ENCODE peak calls at places on chromosome 12, in seven cellular contexts. E is heart right ventricle, G is esophagus squamous epithelium, N is HepG2, J is iPS DF 6.9, C is left ventricle myocardium inferior, F is suprapubic skin. P is an unnamed sample. For H3K27me3, the result is how much of the 10 kb centered on the place peaks cover.

GRCh38 chr12:40281791-40282364 is 57.1 kb downstream of the LRRK2 start:
- DNase-seq in E (no peak), F (no peak), G (no peak), N (no peak), C (no peak), J (no peak), P (no peak)

GRCh38 chr12:80208081-80208480 is 108.7 kb downstream of the OTOGL start:
- DNase-seq in F (no peak), G (no peak), N (no peak), J (no peak), C (no peak), E (no peak), P (no peak)

GRCh38 chr12:91181053-91181452 is 1.6 kb downstream of the DCN start:
- DNase-seq in C (no peak), F (no peak), E (no peak), J (no peak), N (no peak), G (no peak), P (no peak)

GRCh38 chr12:50314629-50315312 is 31.5 kb upstream of the LIMA1 start:
- DNase-seq in J (peak), N (peak), G (no peak), C (no peak), F (no peak), E (no peak), P (no peak)

GRCh38 chr12:12736759-12737676 is 19.9 kb downstream of the CDKN1B start:
- DNase-seq in E (peak), C (no peak), J (no peak), N (no peak), F (no peak), G (no peak), P (no peak)

GRCh38 chr12:30047499-30048262 is 263.9 kb upstream of the TMTC1 start:
- DNase-seq in G (no peak), N (no peak), J (no peak), F (no peak), E (no peak), C (no peak), P (no peak)

GRCh38 chr12:19744760-19745218 is 305.5 kb downstream of the AEBP2 start:
- DNase-seq in C (no peak), N (no peak), E (peak), J (no peak), F (no peak), G (no peak), P (no peak)

GRCh38 chr12:76002598-76003262 is 28.8 kb downstream of the PHLDA1 start:
- DNase-seq in E (no peak), F (no peak), C (no peak), N (no peak), G (no peak), J (no peak), P (no peak)

GRCh38 chr12:76470028-76470939 is 89.3 kb downstream of the OSBPL8 start:
- DNase-seq in N (no peak), F (no peak), E (peak), J (no peak), G (no peak), C (no peak), P (no peak)

GRCh38 chr12:43835264-43835655 is 621 bp upstream of the TMEM117 start:
- DNase-seq in C (no peak), N (no peak), J (no peak), E (no peak), G (no peak), F (no peak), P (no peak)

GRCh38 chr12:97380440-97380839 is 82.2 kb upstream of the RMST start:
- DNase-seq in F (no peak), J (no peak), N (peak), G (no peak), E (no peak), C (no peak), P (no peak)

GRCh38 chr12:4780624-4781023 is 60.4 kb downstream of the GALNT8 start:
- DNase-seq in N (no peak), F (no peak), G (no peak), C (peak), J (no peak), E (no peak), P (peak)

GRCh38 chr12:90233168-90234100 is 524.8 kb upstream of the ATP2B1 start:
- DNase-seq in N (no peak), J (no peak), F (no peak), C (no peak), G (no peak), E (no peak), P (no peak)

GRCh38 chr12:27161458-27162228 is 79.3 kb upstream of the C12orf71 start:
- DNase-seq in J (no peak), E (no peak), C (no peak), F (no peak), N (no peak), G (no peak), P (no peak)

GRCh38 chr12:15151141-15152091 is 69.8 kb downstream of the RERG start:
- DNase-seq in E (peak), N (peak), J (no peak), C (no peak), F (no peak), G (no peak), P (no peak)

GRCh38 chr12:91055976-91056375 is 1.8 kb downstream of the KERA start:
- DNase-seq in C (no peak), N (no peak), F (no peak), E (no peak), G (no peak), J (no peak), P (no peak)

GRCh38 chr12:122886851-122887816 is 8.8 kb downstream of the VPS37B start:
- DNase-seq in F (peak), E (no peak), J (no peak), N (no peak), G (no peak), C (no peak), P (no peak)

GRCh38 chr12:79983969-79984629 is 49.2 kb upstream of the PPP1R12A start:
- DNase-seq in N (no peak), G (no peak), E (no peak), C (no peak), J (no peak), F (no peak), P (no peak)

GRCh38 chr12:17148706-17149105 is 542.7 kb upstream of the LMO3 start:
- DNase-seq in E (no peak), J (no peak), F (no peak), N (no peak), G (no peak), C (no peak), P (no peak)

GRCh38 chr12:89140580-89141236 is 211.6 kb downstream of the DUSP6 start:
- DNase-seq in E (peak), F (no peak), C (peak), J (no peak), N (no peak), G (no peak), P (peak)

GRCh38 chr12:96219700-96220206 is 25.6 kb downstream of the ELK3 start:
- DNase-seq in F (no peak), E (no peak), J (no peak), G (peak), N (peak), C (no peak), P (no peak)

GRCh38 chr12:25253371-25254068 is 2.8 kb upstream of the KRAS start:
- DNase-seq in F (no peak), E (no peak), G (no peak), C (no peak), J (no peak), N (no peak), P (no peak)

GRCh38 chr12:946212-946611 is 3.3 kb downstream of the RAD52 start:
- DNase-seq in J (no peak), E (no peak), C (no peak), N (no peak), F (no peak), G (no peak), P (no peak)

GRCh38 chr12:24909667-24910066 is 39.2 kb downstream of the BCAT1 start:
- DNase-seq in E (no peak), J (no peak), F (no peak), G (peak), C (peak), N (no peak), P (no peak)

GRCh38 chr12:25054783-25055144 is 105.9 kb upstream of the BCAT1 start:
- DNase-seq in E (no peak), N (no peak), F (no peak), J (no peak), C (no peak), G (no peak), P (no peak)

GRCh38 chr12:124913474-124914391 is 717 bp downstream of the UBC start:
- DNase-seq in J (no peak), F (peak), E (peak), G (no peak), N (peak), C (peak), P (peak)

GRCh38 chr12:32768518-32768917 is 12.8 kb upstream of the YARS2 start:
- DNase-seq in F (no peak), N (no peak), E (no peak), J (no peak), G (no peak), C (no peak), P (no peak)

GRCh38 chr12:112146123-112146522 is 20.8 kb downstream of the TRAFD1 start:
- DNase-seq in G (no peak), F (no peak), E (no peak), J (no peak), C (no peak), N (no peak), P (no peak)

GRCh38 chr12:7935464-7935772 is 569 bp downstream of the SLC2A3 start:
- DNase-seq in G (no peak), E (no peak), J (no peak), N (no peak), C (no peak), F (no peak), P (peak)

GRCh38 chr12:48968004-48968403 is 3.5 kb downstream of the WNT10B start:
- DNase-seq in J (no peak), F (no peak), G (no peak), C (no peak), E (no peak), N (no peak), P (no peak)
- H3K27me3 ChIP-seq in J (under half), F (under half), G (under half), C (half or more), E (under half), N (half or more), P (under half)

GRCh38 chr12:53219956-53220856 is 11.8 kb downstream of the RARG start:
- DNase-seq in F (no peak), C (peak), E (no peak), G (peak), J (no peak), N (peak), P (peak)

GRCh38 chr12:53219116-53219955 is 12.3 kb upstream of the ITGB7 start:
- DNase-seq in C (peak), F (no peak), N (no peak), G (no peak), E (no peak), J (no peak), P (no peak)

GRCh38 chr12:53218551-53219114 is 11.6 kb upstream of the ITGB7 start:
- DNase-seq in J (no peak), E (no peak), F (no peak), C (peak), G (no peak), N (no peak), P (no peak)

GRCh38 chr12:53217049-53217929 is 10.2 kb upstream of the ITGB7 start:
- DNase-seq in C (peak), G (no peak), F (no peak), N (no peak), J (no peak), E (no peak), P (no peak)

DNA sequence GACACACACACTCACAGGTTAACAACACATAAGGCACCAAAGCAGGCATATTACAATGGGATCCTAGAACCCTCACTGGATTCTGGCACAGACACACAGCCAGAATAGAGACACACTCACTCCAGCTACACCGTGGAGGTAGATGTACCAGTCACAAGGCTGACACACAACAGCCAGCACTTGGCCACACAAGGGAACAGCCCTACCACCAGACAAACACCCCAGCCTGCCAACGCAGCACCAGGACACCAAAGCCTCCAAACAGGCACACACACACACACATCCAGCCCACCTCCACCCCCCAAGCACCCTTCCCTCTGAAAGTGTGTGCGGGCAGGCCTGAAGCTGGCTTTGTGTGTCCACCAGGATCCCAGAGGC is 10.9 kb upstream of the ITGB7 start:
- DNase-seq in F (no peak), C (no peak), E (no peak), J (no peak), G (no peak), N (no peak), P (no peak)
- H3K4me3 ChIP-seq in F (peak), C (peak), E (peak), J (peak), G (peak), N (no peak), P (peak)

DNA sequence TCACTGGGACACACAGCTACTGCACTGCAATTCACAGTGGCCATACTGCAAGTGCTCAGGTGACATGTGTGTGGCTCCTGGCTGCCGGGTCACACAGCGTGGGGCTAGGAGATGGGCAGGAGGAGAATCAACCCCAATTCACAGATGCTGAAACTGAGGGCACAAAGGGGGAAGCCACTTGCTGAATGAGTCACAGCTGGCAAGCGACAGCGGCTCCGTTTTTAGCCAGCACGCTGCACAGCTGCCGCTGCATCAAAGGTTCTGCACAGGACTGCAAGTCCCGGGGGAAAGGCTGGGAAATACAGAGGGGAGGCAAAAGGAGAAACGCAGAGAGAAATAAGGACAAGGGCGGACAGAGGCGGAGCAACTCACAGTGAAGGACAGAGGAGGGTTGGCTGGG is 57.9 kb downstream of the KDM2B start:
- DNase-seq in F (no peak), C (no peak), E (peak), J (no peak), G (no peak), N (no peak), P (no peak)
- H3K27ac ChIP-seq in F (no peak), C (no peak), E (no peak), J (no peak), G (no peak), N (no peak), P (peak)

GRCh38 chr12:94955193-94955592 is 48.3 kb downstream of the NDUFA12 start:
- DNase-seq in E (no peak), C (no peak), J (no peak), F (no peak), G (no peak), N (no peak), P (no peak)
- H3K27me3 ChIP-seq in E (under half), C (under half), J (under half), F (under half), G (under half), N (under half), P (under half)

GRCh38 chr12:3303410-3304136 is 187.4 kb upstream of the PRMT8 start:
- DNase-seq in C (no peak), J (peak), N (peak), G (no peak), E (no peak), F (no peak), P (peak)

GRCh38 chr12:3298603-3299002 is 192.4 kb upstream of the PRMT8 start:
- DNase-seq in G (no peak), N (no peak), E (no peak), C (no peak), F (no peak), J (no peak), P (no peak)

GRCh38 chr12:3300833-3301401 is 190.1 kb upstream of the PRMT8 start:
- DNase-seq in E (no peak), N (no peak), J (no peak), F (no peak), C (no peak), G (no peak), P (no peak)

GRCh38 chr12:3302406-3303041 is 188.5 kb upstream of the PRMT8 start:
- DNase-seq in G (no peak), F (no peak), E (no peak), J (no peak), N (no peak), C (no peak), P (no peak)

GRCh38 chr12:3299929-3300832 is 190.8 kb upstream of the PRMT8 start:
- DNase-seq in J (peak), E (peak), F (peak), N (peak), G (peak), C (peak), P (peak)
- H3K4me3 ChIP-seq in J (no peak), E (no peak), F (peak), N (no peak), G (peak), C (peak), P (peak)

DNA sequence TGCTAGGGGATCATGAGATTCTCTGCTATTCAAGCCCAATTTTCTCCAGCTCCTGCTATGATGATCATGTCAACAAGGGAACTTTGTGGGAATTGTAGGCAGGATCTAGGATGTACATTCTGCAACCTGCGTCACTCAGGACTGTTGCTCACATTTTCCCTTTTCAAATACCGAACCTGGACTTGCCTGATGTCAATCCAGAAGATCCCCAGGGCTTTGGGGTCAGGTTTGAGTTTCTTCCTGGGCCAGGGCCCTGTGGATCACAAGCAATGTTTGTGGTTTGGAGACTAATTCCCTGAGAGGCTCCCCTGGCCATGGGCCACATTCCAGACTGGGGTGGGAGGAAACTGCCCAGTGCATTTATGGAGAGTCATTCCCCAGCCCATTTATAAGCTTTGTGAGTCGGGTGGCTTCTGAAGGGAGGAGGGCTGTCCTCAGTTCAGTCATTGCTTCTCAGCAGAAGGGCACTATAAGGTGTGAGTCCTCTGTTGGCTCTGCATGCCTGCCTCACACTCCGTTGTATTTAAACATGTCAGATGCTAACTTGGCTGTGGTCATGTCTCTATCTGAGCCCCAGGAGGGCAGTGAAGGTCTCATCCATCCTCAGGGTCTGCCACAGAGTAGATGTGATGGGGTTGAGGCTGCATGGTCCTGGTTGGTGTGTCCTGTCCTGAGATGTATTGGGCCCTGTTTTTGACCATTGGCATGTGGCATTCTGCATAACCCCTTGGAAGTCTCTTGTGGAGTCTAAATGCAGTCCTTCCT is 6.5 kb downstream of the KRT86 start:
- DNase-seq in F (peak), N (peak), C (peak), J (no peak), G (no peak), E (peak), P (no peak)
- H3K27ac ChIP-seq in F (peak), N (no peak), C (peak), J (no peak), G (peak), E (peak), P (no peak)

GRCh38 chr12:54047160-54047963 is 6.3 kb upstream of the HOXC4 start:
- DNase-seq in F (no peak), C (no peak), E (no peak), J (no peak), G (no peak), N (no peak), P (no peak)

GRCh38 chr12:54050479-54050805 is 3.2 kb upstream of the HOXC4 start:
- DNase-seq in E (no peak), J (no peak), G (no peak), F (no peak), N (no peak), C (no peak), P (no peak)

GRCh38 chr12:54048694-54049093 is 4.9 kb upstream of the HOXC4 start:
- DNase-seq in N (no peak), F (no peak), E (no peak), J (no peak), G (no peak), C (no peak), P (no peak)

GRCh38 chr12:54047964-54048303 is 5.7 kb upstream of the HOXC4 start:
- DNase-seq in N (no peak), G (no peak), J (no peak), E (no peak), F (no peak), C (no peak), P (no peak)

GRCh38 chr12:54049164-54049563 is 4.5 kb upstream of the HOXC4 start:
- DNase-seq in N (no peak), E (no peak), J (no peak), F (no peak), G (no peak), C (no peak), P (no peak)
- H3K27me3 ChIP-seq in N (half or more), E (half or more), J (half or more), F (under half), G (under half), C (half or more), P (half or more)

DNA sequence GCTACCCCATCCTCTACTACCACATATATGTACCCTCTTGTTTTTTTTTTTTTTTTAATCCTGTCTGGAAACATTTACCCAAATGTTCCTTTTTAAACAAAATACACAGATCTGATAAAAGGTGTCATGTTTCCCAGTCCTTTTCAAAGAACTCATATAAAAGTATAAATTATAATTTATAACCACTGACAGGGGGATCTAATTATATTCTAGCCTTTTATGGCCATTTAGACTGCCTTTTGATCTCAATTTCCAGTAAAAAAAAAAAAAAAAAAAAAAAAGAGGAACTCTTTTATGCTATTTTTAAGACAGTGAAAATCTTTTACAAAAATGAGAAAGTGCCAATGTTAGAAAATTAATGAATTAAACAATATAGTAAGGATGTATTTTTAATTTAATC is 65.0 kb downstream of the NAV3 start:
- DNase-seq in F (no peak), C (no peak), J (no peak), N (no peak), G (no peak), E (no peak), P (no peak)
- H3K4me3 ChIP-seq in F (no peak), C (no peak), J (no peak), N (no peak), G (no peak), E (no peak), P (no peak)

P was measured in dorsolateral prefrontal cortex.